ENCODE peak calls at places on chromosomes 1 and 21, in four cellular contexts. A is A549, X is mesothelial cell of epicardium, F is fibroblast of pulmonary artery. K is an unnamed sample.

GRCh38 chr1:154689063-154689462 is 81.1 kb upstream of the ADAR start:
- DNase-seq in A (no peak), X (no peak), F (no peak), K (no peak)

GRCh38 chr21:38037416-38037815 is 121.2 kb upstream of the KCNJ6 start:
- DNase-seq in A (no peak), X (no peak), F (peak), K (no peak)

GRCh38 chr1:148160421-148161251 is 8.6 kb upstream of the NBPF11 start:
- DNase-seq in A (no peak), X (no peak), F (no peak), K (no peak)

GRCh38 chr1:103461171-103462105 is 64.1 kb upstream of the RNPC3 start:
- DNase-seq in A (peak), X (no peak), F (peak), K (peak)

GRCh38 chr1:193404236-193404635 is 217.8 kb upstream of the B3GALT2 start:
- DNase-seq in A (no peak), X (no peak), F (no peak), K (no peak)

GRCh38 chr1:23473037-23473800 is 10.8 kb downstream of the ASAP3 start:
- DNase-seq in A (no peak), X (no peak), F (no peak), K (peak)

GRCh38 chr1:55007626-55008025 is 8.9 kb downstream of the BSND start:
- DNase-seq in A (no peak), X (no peak), F (peak), K (peak)

GRCh38 chr1:8302181-8302681 is 15.7 kb upstream of the SLC45A1 start:
- DNase-seq in A (no peak), X (no peak), F (no peak), K (no peak)

GRCh38 chr1:81237531-81238528 is 562.9 kb upstream of the ADGRL2 start:
- DNase-seq in A (no peak), X (no peak), F (no peak), K (no peak)

GRCh38 chr1:100718581-100718980 is 961 bp upstream of the VCAM1 start:
- DNase-seq in A (no peak), X (no peak), F (no peak), K (no peak)

GRCh38 chr1:14842361-14842760 is 243.9 kb downstream of the KAZN start:
- DNase-seq in A (no peak), X (no peak), F (peak), K (no peak)

GRCh38 chr1:118185083-118185899 is at the start of gene SPAG17:
- DNase-seq in A (peak), X (peak), F (peak), K (no peak)
- TF ChIP-seq CTCF in A (peak), X (no peak), F (peak), K (no peak)

GRCh38 chr1:4594286-4594991 is 60.0 kb upstream of the AJAP1 start:
- DNase-seq in A (no peak), X (no peak), F (no peak), K (no peak)
- TF ChIP-seq CTCF in A (peak), X (no peak), F (no peak), K (no peak)

GRCh38 chr21:17554120-17554519 is 41.3 kb downstream of the CXADR start:
- DNase-seq in A (no peak), X (no peak), F (no peak), K (no peak)

GRCh38 chr21:17552410-17552809 is 39.6 kb downstream of the CXADR start:
- DNase-seq in A (no peak), X (no peak), F (no peak), K (no peak)

GRCh38 chr21:17560377-17560776 is 47.5 kb downstream of the CXADR start:
- DNase-seq in A (no peak), X (no peak), F (no peak), K (no peak)

GRCh38 chr21:17550671-17551308 is 37.9 kb downstream of the CXADR start:
- DNase-seq in A (no peak), X (no peak), F (no peak), K (no peak)

GRCh38 chr21:17554619-17555472 is 42.0 kb downstream of the CXADR start:
- DNase-seq in A (peak), X (no peak), F (peak), K (no peak)
- TF ChIP-seq CTCF in A (peak), X (no peak), F (peak), K (peak)

DNA sequence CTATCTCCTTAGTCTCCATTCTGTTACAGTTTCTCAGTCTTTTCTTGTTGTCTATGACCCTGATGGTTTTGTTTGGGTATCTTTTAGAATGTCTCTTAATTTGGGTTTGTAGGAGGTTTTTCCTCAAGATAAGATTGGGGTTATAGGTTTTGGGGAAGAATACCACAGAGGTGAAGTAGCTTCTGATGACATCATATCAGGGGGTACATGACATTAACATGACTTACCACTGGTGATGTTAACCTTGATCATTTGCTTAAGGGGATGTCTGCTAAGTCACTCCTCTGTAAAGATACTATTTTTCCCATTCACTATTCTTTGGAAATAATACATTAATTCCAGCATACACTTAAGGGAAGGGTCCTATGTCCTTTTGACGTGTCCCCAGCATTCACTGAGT is 11.9 kb downstream of the RAVER2 start:
- DNase-seq in A (no peak), X (no peak), F (no peak), K (no peak)
- TF ChIP-seq CTCF in A (no peak), X (no peak), F (no peak), K (no peak)

GRCh38 chr1:110153407-110153950 is 3.2 kb downstream of the SLC6A17 start:
- DNase-seq in A (no peak), X (no peak), F (no peak), K (no peak)

GRCh38 chr1:110152133-110152785 is 2.0 kb downstream of the SLC6A17 start:
- DNase-seq in A (peak), X (no peak), F (no peak), K (peak)

GRCh38 chr1:110150330-110151174 is at the start of gene SLC6A17:
- DNase-seq in A (peak), X (peak), F (peak), K (peak)

GRCh38 chr1:110151175-110151715 is 951 bp downstream of the SLC6A17 start:
- DNase-seq in A (no peak), X (no peak), F (no peak), K (no peak)

GRCh38 chr1:110148961-110149360 is 1.3 kb upstream of the SLC6A17 start:
- DNase-seq in A (peak), X (no peak), F (peak), K (peak)
- TF ChIP-seq CTCF in A (peak), X (no peak), F (peak), K (peak)

GRCh38 chr1:30348147-30348546 is 375.2 kb downstream of the MATN1 start:
- DNase-seq in A (no peak), X (no peak), F (no peak), K (no peak)

GRCh38 chr1:30356839-30357238 is 366.5 kb downstream of the MATN1 start:
- DNase-seq in A (no peak), X (no peak), F (no peak), K (no peak)

GRCh38 chr1:30358510-30358909 is 364.9 kb downstream of the MATN1 start:
- DNase-seq in A (no peak), X (no peak), F (no peak), K (no peak)

GRCh38 chr1:30354410-30354809 is 369.0 kb downstream of the MATN1 start:
- DNase-seq in A (no peak), X (no peak), F (no peak), K (no peak)

GRCh38 chr1:30353637-30354036 is 369.7 kb downstream of the MATN1 start:
- DNase-seq in A (no peak), X (no peak), F (no peak), K (no peak)
- TF ChIP-seq CTCF in A (no peak), X (peak), F (no peak), K (peak)

DNA sequence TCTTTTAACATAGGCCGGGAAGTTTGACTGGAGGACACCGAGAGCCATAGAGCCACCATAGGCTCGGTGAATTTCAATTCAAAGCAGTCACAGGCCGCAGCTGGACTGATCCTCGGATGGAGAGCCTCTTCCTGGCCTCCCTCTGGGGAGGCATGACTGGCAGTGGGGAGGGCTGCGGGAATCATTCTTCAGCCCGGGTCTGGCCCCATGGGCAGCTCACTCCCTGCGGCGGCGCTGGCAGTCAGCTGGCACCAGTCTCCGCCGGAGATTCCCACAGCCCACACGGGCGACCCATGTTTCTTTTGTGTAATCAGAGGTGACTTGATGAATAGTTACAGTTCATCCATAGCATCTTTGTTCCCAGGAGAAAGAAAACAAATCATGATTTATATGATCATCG is 10.6 kb downstream of the ESPN start:
- DNase-seq in A (no peak), X (no peak), F (no peak), K (no peak)
- TF ChIP-seq CTCF in A (no peak), X (no peak), F (no peak), K (no peak)

K was measured in HFFc6.